ENCODE peak calls at places on chromosomes 12 and 14, in seven cellular contexts. One of them, this sample, is unnamed.
A peak's percentile ranks its signal among the peaks of the same experiment; 100 is the strongest.

GRCh38 chr12:120865094-120865493 is 39.1 kb downstream of the SPPL3 start:
- DNase-seq in activated naive CD8-positive, alpha-beta T cell treated with anti-CD3 and anti-CD28 coated beads, Interleukin-2, amount 50 U/mL, for 24 hours: no peak
- DNase-seq in GM12865: no peak
- DNase-seq in HFFc6: no peak
- DNase-seq in NCI-H2081: no peak
- DNase-seq in HT1080: no peak
- DNase-seq in T1000: no peak
- DNase-seq in this sample: no peak

GRCh38 chr12:131783915-131784541 is 44.2 kb upstream of the MMP17 start:
- DNase-seq in activated naive CD8-positive, alpha-beta T cell treated with anti-CD3 and anti-CD28 coated beads, Interleukin-2, amount 50 U/mL, for 24 hours: no peak
- DNase-seq in GM12865: peak; percentile 81
- DNase-seq in HFFc6: peak; percentile 85
- DNase-seq in NCI-H2081: no peak
- DNase-seq in HT1080: peak; percentile 90
- DNase-seq in T1000: peak; percentile 16
- DNase-seq in this sample: no peak

GRCh38 chr12:26961803-26962202 is 23.5 kb downstream of the FGFR1OP2 start:
- DNase-seq in activated naive CD8-positive, alpha-beta T cell treated with anti-CD3 and anti-CD28 coated beads, Interleukin-2, amount 50 U/mL, for 24 hours: no peak
- DNase-seq in GM12865: no peak
- DNase-seq in HFFc6: no peak
- DNase-seq in NCI-H2081: no peak
- DNase-seq in HT1080: no peak
- DNase-seq in T1000: no peak
- DNase-seq in this sample: no peak

GRCh38 chr14:99512571-99513182 is 31.5 kb downstream of the CCNK start:
- DNase-seq in activated naive CD8-positive, alpha-beta T cell treated with anti-CD3 and anti-CD28 coated beads, Interleukin-2, amount 50 U/mL, for 24 hours: no peak
- DNase-seq in GM12865: no peak
- DNase-seq in HFFc6: no peak
- DNase-seq in NCI-H2081: no peak
- DNase-seq in HT1080: no peak
- DNase-seq in T1000: no peak
- DNase-seq in this sample: no peak

GRCh38 chr12:112163471-112164325 is 38.3 kb downstream of the TRAFD1 start:
- DNase-seq in activated naive CD8-positive, alpha-beta T cell treated with anti-CD3 and anti-CD28 coated beads, Interleukin-2, amount 50 U/mL, for 24 hours: no peak
- DNase-seq in GM12865: no peak
- DNase-seq in HFFc6: no peak
- DNase-seq in NCI-H2081: no peak
- DNase-seq in HT1080: no peak
- DNase-seq in T1000: no peak
- DNase-seq in this sample: no peak

GRCh38 chr12:43310596-43310995 is 241.4 kb downstream of the ADAMTS20 start:
- DNase-seq in activated naive CD8-positive, alpha-beta T cell treated with anti-CD3 and anti-CD28 coated beads, Interleukin-2, amount 50 U/mL, for 24 hours: no peak
- DNase-seq in GM12865: no peak
- DNase-seq in HFFc6: no peak
- DNase-seq in NCI-H2081: no peak
- DNase-seq in HT1080: no peak
- DNase-seq in T1000: no peak
- DNase-seq in this sample: no peak

GRCh38 chr12:32617549-32617948 is 61.6 kb upstream of the DNM1L start:
- DNase-seq in activated naive CD8-positive, alpha-beta T cell treated with anti-CD3 and anti-CD28 coated beads, Interleukin-2, amount 50 U/mL, for 24 hours: no peak
- DNase-seq in GM12865: peak; percentile 2
- DNase-seq in HFFc6: no peak
- DNase-seq in NCI-H2081: no peak
- DNase-seq in HT1080: no peak
- DNase-seq in T1000: no peak
- DNase-seq in this sample: no peak

GRCh38 chr12:76183459-76184186 is 99.1 kb upstream of the NAP1L1 start:
- DNase-seq in activated naive CD8-positive, alpha-beta T cell treated with anti-CD3 and anti-CD28 coated beads, Interleukin-2, amount 50 U/mL, for 24 hours: peak; percentile 54
- DNase-seq in GM12865: peak; percentile 82
- DNase-seq in HFFc6: peak; percentile 96
- DNase-seq in NCI-H2081: no peak
- DNase-seq in HT1080: peak; percentile 98
- DNase-seq in T1000: peak; percentile 82
- DNase-seq in this sample: no peak

GRCh38 chr12:92927055-92927435 is 2.0 kb downstream of the EEA1 start:
- DNase-seq in activated naive CD8-positive, alpha-beta T cell treated with anti-CD3 and anti-CD28 coated beads, Interleukin-2, amount 50 U/mL, for 24 hours: peak; percentile 54
- DNase-seq in GM12865: peak; percentile 68
- DNase-seq in HFFc6: peak; percentile 66
- DNase-seq in NCI-H2081: no peak
- DNase-seq in HT1080: peak; percentile 69
- DNase-seq in T1000: no peak
- DNase-seq in this sample: no peak

GRCh38 chr12:50032516-50033316 is 7.4 kb upstream of the RACGAP1 start:
- DNase-seq in activated naive CD8-positive, alpha-beta T cell treated with anti-CD3 and anti-CD28 coated beads, Interleukin-2, amount 50 U/mL, for 24 hours: no peak
- DNase-seq in GM12865: no peak
- DNase-seq in HFFc6: no peak
- DNase-seq in NCI-H2081: no peak
- DNase-seq in HT1080: no peak
- DNase-seq in T1000: no peak
- DNase-seq in this sample: no peak

GRCh38 chr12:127107744-127108143 is 1159.2 kb upstream of the TMEM132C start:
- DNase-seq in activated naive CD8-positive, alpha-beta T cell treated with anti-CD3 and anti-CD28 coated beads, Interleukin-2, amount 50 U/mL, for 24 hours: no peak
- DNase-seq in GM12865: peak; percentile 18
- DNase-seq in HFFc6: peak; percentile 12
- DNase-seq in NCI-H2081: no peak
- DNase-seq in HT1080: peak; percentile 84
- DNase-seq in T1000: peak; percentile 41
- DNase-seq in this sample: no peak

GRCh38 chr14:65446159-65446558 is 33.6 kb downstream of the FUT8 start:
- DNase-seq in activated naive CD8-positive, alpha-beta T cell treated with anti-CD3 and anti-CD28 coated beads, Interleukin-2, amount 50 U/mL, for 24 hours: no peak
- DNase-seq in GM12865: no peak
- DNase-seq in HFFc6: peak; percentile 63
- DNase-seq in NCI-H2081: no peak
- DNase-seq in HT1080: peak; percentile 6
- DNase-seq in T1000: no peak
- DNase-seq in this sample: no peak

GRCh38 chr14:86999076-86999475 is 993.9 kb downstream of the GALC start:
- DNase-seq in activated naive CD8-positive, alpha-beta T cell treated with anti-CD3 and anti-CD28 coated beads, Interleukin-2, amount 50 U/mL, for 24 hours: no peak
- DNase-seq in GM12865: no peak
- DNase-seq in HFFc6: peak; percentile 10
- DNase-seq in NCI-H2081: no peak
- DNase-seq in HT1080: no peak
- DNase-seq in T1000: no peak
- DNase-seq in this sample: no peak

GRCh38 chr12:122793685-122794106 is 19.3 kb downstream of the CCDC62 start:
- DNase-seq in activated naive CD8-positive, alpha-beta T cell treated with anti-CD3 and anti-CD28 coated beads, Interleukin-2, amount 50 U/mL, for 24 hours: no peak
- DNase-seq in GM12865: peak; percentile 70
- DNase-seq in HFFc6: peak; percentile 56
- DNase-seq in NCI-H2081: peak; percentile 54
- DNase-seq in HT1080: peak; percentile 50
- DNase-seq in T1000: no peak
- DNase-seq in this sample: peak; percentile 59

GRCh38 chr14:77593501-77593911 is 22.9 kb downstream of the SPTLC2 start:
- DNase-seq in activated naive CD8-positive, alpha-beta T cell treated with anti-CD3 and anti-CD28 coated beads, Interleukin-2, amount 50 U/mL, for 24 hours: no peak
- DNase-seq in GM12865: peak; percentile 59
- DNase-seq in HFFc6: peak; percentile 35
- DNase-seq in NCI-H2081: no peak
- DNase-seq in HT1080: peak; percentile 70
- DNase-seq in T1000: no peak
- DNase-seq in this sample: no peak

GRCh38 chr12:5584776-5585560 is 153.1 kb downstream of the NTF3 start:
- DNase-seq in activated naive CD8-positive, alpha-beta T cell treated with anti-CD3 and anti-CD28 coated beads, Interleukin-2, amount 50 U/mL, for 24 hours: no peak
- DNase-seq in GM12865: no peak
- DNase-seq in HFFc6: no peak
- DNase-seq in NCI-H2081: no peak
- DNase-seq in HT1080: no peak
- DNase-seq in T1000: no peak
- DNase-seq in this sample: no peak

GRCh38 chr14:65813760-65814387 is 401.3 kb downstream of the FUT8 start:
- DNase-seq in activated naive CD8-positive, alpha-beta T cell treated with anti-CD3 and anti-CD28 coated beads, Interleukin-2, amount 50 U/mL, for 24 hours: no peak
- DNase-seq in GM12865: no peak
- DNase-seq in HFFc6: no peak
- DNase-seq in NCI-H2081: no peak
- DNase-seq in HT1080: no peak
- DNase-seq in T1000: no peak
- DNase-seq in this sample: no peak

GRCh38 chr12:59724011-59724703 is 128.3 kb downstream of the SLC16A7 start:
- DNase-seq in activated naive CD8-positive, alpha-beta T cell treated with anti-CD3 and anti-CD28 coated beads, Interleukin-2, amount 50 U/mL, for 24 hours: no peak
- DNase-seq in GM12865: no peak
- DNase-seq in HFFc6: no peak
- DNase-seq in NCI-H2081: no peak
- DNase-seq in HT1080: no peak
- DNase-seq in T1000: no peak
- DNase-seq in this sample: no peak

GRCh38 chr12:18752280-18752920 is 14.5 kb downstream of the CAPZA3 start:
- DNase-seq in activated naive CD8-positive, alpha-beta T cell treated with anti-CD3 and anti-CD28 coated beads, Interleukin-2, amount 50 U/mL, for 24 hours: no peak
- DNase-seq in GM12865: no peak
- DNase-seq in HFFc6: peak; percentile 79
- DNase-seq in NCI-H2081: no peak
- DNase-seq in HT1080: peak; percentile 85
- DNase-seq in T1000: peak; percentile 68
- DNase-seq in this sample: no peak

GRCh38 chr12:120879102-120879501 is 25.1 kb downstream of the SPPL3 start:
- DNase-seq in activated naive CD8-positive, alpha-beta T cell treated with anti-CD3 and anti-CD28 coated beads, Interleukin-2, amount 50 U/mL, for 24 hours: no peak
- DNase-seq in GM12865: no peak
- DNase-seq in HFFc6: no peak
- DNase-seq in NCI-H2081: no peak
- DNase-seq in HT1080: no peak
- DNase-seq in T1000: no peak
- DNase-seq in this sample: no peak

GRCh38 chr12:54352022-54352531 is 12.2 kb downstream of the GPR84 start:
- DNase-seq in activated naive CD8-positive, alpha-beta T cell treated with anti-CD3 and anti-CD28 coated beads, Interleukin-2, amount 50 U/mL, for 24 hours: peak; percentile 53
- DNase-seq in GM12865: no peak
- DNase-seq in HFFc6: peak; percentile 26
- DNase-seq in NCI-H2081: peak; percentile 94
- DNase-seq in HT1080: no peak
- DNase-seq in T1000: no peak
- DNase-seq in this sample: peak; percentile 67

GRCh38 chr12:85531345-85531744 is 251.3 kb downstream of the ALX1 start:
- DNase-seq in activated naive CD8-positive, alpha-beta T cell treated with anti-CD3 and anti-CD28 coated beads, Interleukin-2, amount 50 U/mL, for 24 hours: no peak
- DNase-seq in GM12865: peak; percentile 65
- DNase-seq in HFFc6: no peak
- DNase-seq in NCI-H2081: no peak
- DNase-seq in HT1080: no peak
- DNase-seq in T1000: no peak
- DNase-seq in this sample: no peak

GRCh38 chr12:118402251-118402650 is 25.9 kb downstream of the SUDS3 start:
- DNase-seq in activated naive CD8-positive, alpha-beta T cell treated with anti-CD3 and anti-CD28 coated beads, Interleukin-2, amount 50 U/mL, for 24 hours: no peak
- DNase-seq in GM12865: no peak
- DNase-seq in HFFc6: peak; percentile 83
- DNase-seq in NCI-H2081: no peak
- DNase-seq in HT1080: peak; percentile 59
- DNase-seq in T1000: no peak
- DNase-seq in this sample: no peak

GRCh38 chr12:31590730-31591307 is at the start of gene DENND5B:
- DNase-seq in activated naive CD8-positive, alpha-beta T cell treated with anti-CD3 and anti-CD28 coated beads, Interleukin-2, amount 50 U/mL, for 24 hours: peak; percentile 36
- DNase-seq in GM12865: peak; percentile 92
- DNase-seq in HFFc6: peak; percentile 33
- DNase-seq in NCI-H2081: peak; percentile 58
- DNase-seq in HT1080: peak; percentile 19
- DNase-seq in T1000: peak; percentile 59
- DNase-seq in this sample: peak; percentile 56

GRCh38 chr14:104878582-104878981 is 13.5 kb downstream of the CEP170B start:
- DNase-seq in activated naive CD8-positive, alpha-beta T cell treated with anti-CD3 and anti-CD28 coated beads, Interleukin-2, amount 50 U/mL, for 24 hours: no peak
- DNase-seq in GM12865: no peak
- DNase-seq in HFFc6: no peak
- DNase-seq in NCI-H2081: no peak
- DNase-seq in HT1080: no peak
- DNase-seq in T1000: no peak
- DNase-seq in this sample: no peak

GRCh38 chr14:103522649-103523582 is at the start of gene CKB:
- DNase-seq in activated naive CD8-positive, alpha-beta T cell treated with anti-CD3 and anti-CD28 coated beads, Interleukin-2, amount 50 U/mL, for 24 hours: no peak
- DNase-seq in GM12865: peak; percentile 52
- DNase-seq in HFFc6: no peak
- DNase-seq in NCI-H2081: peak; percentile 86
- DNase-seq in HT1080: no peak
- DNase-seq in T1000: no peak
- DNase-seq in this sample: peak; percentile 74

GRCh38 chr12:12734054-12734453 is 16.9 kb downstream of the CDKN1B start:
- DNase-seq in activated naive CD8-positive, alpha-beta T cell treated with anti-CD3 and anti-CD28 coated beads, Interleukin-2, amount 50 U/mL, for 24 hours: no peak
- DNase-seq in GM12865: no peak
- DNase-seq in HFFc6: peak; percentile 58
- DNase-seq in NCI-H2081: no peak
- DNase-seq in HT1080: no peak
- DNase-seq in T1000: no peak
- DNase-seq in this sample: no peak

GRCh38 chr14:65502676-65503124 is 90.2 kb downstream of the FUT8 start:
- DNase-seq in activated naive CD8-positive, alpha-beta T cell treated with anti-CD3 and anti-CD28 coated beads, Interleukin-2, amount 50 U/mL, for 24 hours: no peak
- DNase-seq in GM12865: peak; percentile 46
- DNase-seq in HFFc6: peak; percentile 57
- DNase-seq in NCI-H2081: no peak
- DNase-seq in HT1080: peak; percentile 80
- DNase-seq in T1000: no peak
- DNase-seq in this sample: no peak

GRCh38 chr12:107515446-107515958 is 170.1 kb upstream of the PWP1 start:
- DNase-seq in activated naive CD8-positive, alpha-beta T cell treated with anti-CD3 and anti-CD28 coated beads, Interleukin-2, amount 50 U/mL, for 24 hours: peak; percentile 34
- DNase-seq in GM12865: peak; percentile 56
- DNase-seq in HFFc6: peak; percentile 59
- DNase-seq in NCI-H2081: no peak
- DNase-seq in HT1080: peak; percentile 100
- DNase-seq in T1000: peak; percentile 77
- DNase-seq in this sample: no peak

GRCh38 chr14:58301416-58301815 is 3.1 kb downstream of the ARID4A start:
- DNase-seq in activated naive CD8-positive, alpha-beta T cell treated with anti-CD3 and anti-CD28 coated beads, Interleukin-2, amount 50 U/mL, for 24 hours: no peak
- DNase-seq in GM12865: no peak
- DNase-seq in HFFc6: no peak
- DNase-seq in NCI-H2081: no peak
- DNase-seq in HT1080: no peak
- DNase-seq in T1000: no peak
- DNase-seq in this sample: no peak

GRCh38 chr12:25725874-25726273 is 172.8 kb upstream of the LMNTD1 start:
- DNase-seq in activated naive CD8-positive, alpha-beta T cell treated with anti-CD3 and anti-CD28 coated beads, Interleukin-2, amount 50 U/mL, for 24 hours: no peak
- DNase-seq in GM12865: no peak
- DNase-seq in HFFc6: no peak
- DNase-seq in NCI-H2081: no peak
- DNase-seq in HT1080: no peak
- DNase-seq in T1000: no peak
- DNase-seq in this sample: no peak

GRCh38 chr12:124699878-124700277 is 132.5 kb upstream of the NCOR2 start:
- DNase-seq in activated naive CD8-positive, alpha-beta T cell treated with anti-CD3 and anti-CD28 coated beads, Interleukin-2, amount 50 U/mL, for 24 hours: no peak
- DNase-seq in GM12865: no peak
- DNase-seq in HFFc6: no peak
- DNase-seq in NCI-H2081: no peak
- DNase-seq in HT1080: no peak
- DNase-seq in T1000: no peak
- DNase-seq in this sample: no peak

GRCh38 chr12:125330645-125331341 is 265.6 kb downstream of the AACS start:
- DNase-seq in activated naive CD8-positive, alpha-beta T cell treated with anti-CD3 and anti-CD28 coated beads, Interleukin-2, amount 50 U/mL, for 24 hours: peak; percentile 71
- DNase-seq in GM12865: peak; percentile 41
- DNase-seq in HFFc6: no peak
- DNase-seq in NCI-H2081: peak; percentile 2
- DNase-seq in HT1080: peak; percentile 47
- DNase-seq in T1000: peak; percentile 43
- DNase-seq in this sample: peak; percentile 5

GRCh38 chr12:49804821-49805220 is 23.4 kb downstream of the NCKAP5L start:
- DNase-seq in activated naive CD8-positive, alpha-beta T cell treated with anti-CD3 and anti-CD28 coated beads, Interleukin-2, amount 50 U/mL, for 24 hours: no peak
- DNase-seq in GM12865: no peak
- DNase-seq in HFFc6: no peak
- DNase-seq in NCI-H2081: no peak
- DNase-seq in HT1080: no peak
- DNase-seq in T1000: no peak
- DNase-seq in this sample: no peak

This sample was measured in NCI-H748 treated with DMSO at 0.1 percent for 48 hours.